ENCODE peak calls at places on chromosomes 5 and 9, in seven cellular contexts. N is heart right ventricle; Q is naive B cell; B is nephron progenitor cell; E is AG08395; H is CD4-positive, alpha-beta memory T cell; M is astrocyte. W is an unnamed sample.

GRCh38 chr5:18270635-18271338 is 636.5 kb downstream of the TAF11L14 start:
- DNase-seq in N (no peak), Q (no peak), B (no peak), E (no peak), H (no peak), M (no peak), W (no peak)

GRCh38 chr5:10194083-10194482 is 55.6 kb downstream of the ATPSCKMT start:
- DNase-seq in N (no peak), Q (no peak), B (no peak), E (no peak), H (no peak), M (no peak), W (no peak)

GRCh38 chr9:71590362-71590761 is 178.0 kb downstream of the CEMIP2 start:
- DNase-seq in N (no peak), Q (no peak), B (no peak), E (no peak), H (no peak), M (no peak), W (no peak)

GRCh38 chr9:134455951-134456739 is 129.9 kb downstream of the RXRA start:
- DNase-seq in N (peak; percentile 91), Q (peak; percentile 76), B (no peak), E (peak; percentile 95), H (peak; percentile 81), M (peak; percentile 98), W (peak; percentile 99)

GRCh38 chr9:113298924-113299770 is 4.0 kb downstream of the RNF183 start:
- DNase-seq in N (no peak), Q (no peak), B (no peak), E (no peak), H (no peak), M (no peak), W (no peak)

GRCh38 chr9:95793924-95794828 is 81.3 kb upstream of the ERCC6L2 start:
- DNase-seq in N (peak; percentile 26), Q (no peak), B (no peak), E (peak; percentile 76), H (no peak), M (peak; percentile 97), W (peak; percentile 98)

GRCh38 chr9:120265791-120266190 is 314.2 kb downstream of the CDK5RAP2 start:
- DNase-seq in N (peak; percentile 77), Q (no peak), B (no peak), E (no peak), H (no peak), M (no peak), W (no peak)

GRCh38 chr9:126415741-126416370 is 89.2 kb downstream of the MVB12B start:
- DNase-seq in N (no peak), Q (no peak), B (no peak), E (no peak), H (no peak), M (no peak), W (no peak)

GRCh38 chr5:75367401-75367800 is 30.4 kb downstream of the HMGCR start:
- DNase-seq in N (no peak), Q (no peak), B (no peak), E (peak; percentile 21), H (no peak), M (no peak), W (peak; percentile 67)

GRCh38 chr5:152405145-152405544 is at the start of gene NMUR2:
- DNase-seq in N (no peak), Q (no peak), B (peak; percentile 54), E (no peak), H (no peak), M (no peak), W (no peak)

GRCh38 chr5:69188811-69189161 is 597 bp upstream of the CENPH start:
- DNase-seq in N (no peak), Q (no peak), B (no peak), E (no peak), H (no peak), M (no peak), W (no peak)

GRCh38 chr5:157371655-157372471 is 88.2 kb upstream of the NIPAL4 start:
- DNase-seq in N (no peak), Q (no peak), B (no peak), E (peak; percentile 20), H (no peak), M (peak; percentile 62), W (peak; percentile 31)

GRCh38 chr9:13500034-13500433 is 220.5 kb upstream of the MPDZ start:
- DNase-seq in N (no peak), Q (no peak), B (no peak), E (no peak), H (no peak), M (no peak), W (no peak)

GRCh38 chr9:111833941-111834340 is 39.2 kb upstream of the SHOC1 start:
- DNase-seq in N (no peak), Q (no peak), B (no peak), E (no peak), H (no peak), M (peak; percentile 59), W (peak; percentile 77)

GRCh38 chr5:116395178-116395577 is 179.4 kb downstream of the SEMA6A start:
- DNase-seq in N (no peak), Q (no peak), B (no peak), E (no peak), H (no peak), M (no peak), W (no peak)

GRCh38 chr5:159965031-159965837 is 43.7 kb upstream of the TTC1 start:
- DNase-seq in N (peak; percentile 39), Q (no peak), B (peak; percentile 78), E (peak; percentile 81), H (no peak), M (peak; percentile 46), W (peak; percentile 57)

GRCh38 chr5:169221519-169221918 is 79.4 kb downstream of the SLIT3 start:
- DNase-seq in N (no peak), Q (no peak), B (no peak), E (no peak), H (no peak), M (no peak), W (no peak)

GRCh38 chr9:101458955-101459631 is 23.5 kb upstream of the ALDOB start:
- DNase-seq in N (peak; percentile 23), Q (peak; percentile 21), B (no peak), E (peak; percentile 77), H (peak; percentile 22), M (peak; percentile 54), W (peak; percentile 83)

GRCh38 chr5:37720550-37720952 is 119.3 kb downstream of the GDNF start:
- DNase-seq in N (no peak), Q (no peak), B (no peak), E (no peak), H (no peak), M (peak; percentile 22), W (no peak)

GRCh38 chr5:97171703-97172102 is 11.3 kb downstream of the RIOK2 start:
- DNase-seq in N (no peak), Q (no peak), B (no peak), E (no peak), H (no peak), M (no peak), W (no peak)